ENCODE peak calls at places on chromosomes 5 and 9, in seven cellular contexts. One of them, this sample, is unnamed.

GRCh38 chr5:38455797-38456330 is 100.6 kb downstream of the LIFR start:
- DNase-seq in activated CD4-positive, alpha-beta T cell treated with anti-CD3 and anti-CD28 coated beads for 36 hours: no peak
- DNase-seq in stimulated activated CD4-positive, alpha-beta T cell treated with anti-CD3 and anti-CD28 coated beads, Interleukin-2, amount 100 ng/mL, for 24 hours: no peak
- DNase-seq in right cardiac atrium: no peak
- DNase-seq in cardiac fibroblast: no peak
- DNase-seq in anterior cingulate cortex: no peak
- DNase-seq in amniotic stem cell: no peak
- DNase-seq in this sample: no peak

GRCh38 chr5:5617024-5617423 is 194.5 kb downstream of the ICE1 start:
- DNase-seq in cardiac fibroblast: no peak
- DNase-seq in amniotic stem cell: no peak
- DNase-seq in anterior cingulate cortex: no peak
- DNase-seq in right cardiac atrium: no peak
- DNase-seq in activated CD4-positive, alpha-beta T cell treated with anti-CD3 and anti-CD28 coated beads for 36 hours: no peak
- DNase-seq in stimulated activated CD4-positive, alpha-beta T cell treated with anti-CD3 and anti-CD28 coated beads, Interleukin-2, amount 100 ng/mL, for 24 hours: no peak
- DNase-seq in this sample: no peak

GRCh38 chr5:135467051-135467625 is 15.0 kb upstream of the TIFAB start:
- DNase-seq in right cardiac atrium: no peak
- DNase-seq in activated CD4-positive, alpha-beta T cell treated with anti-CD3 and anti-CD28 coated beads for 36 hours: no peak
- DNase-seq in cardiac fibroblast: no peak
- DNase-seq in amniotic stem cell: no peak
- DNase-seq in stimulated activated CD4-positive, alpha-beta T cell treated with anti-CD3 and anti-CD28 coated beads, Interleukin-2, amount 100 ng/mL, for 24 hours: no peak
- DNase-seq in anterior cingulate cortex: no peak
- DNase-seq in this sample: no peak

GRCh38 chr5:81208904-81209303 is 24.2 kb upstream of the CKMT2 start:
- DNase-seq in cardiac fibroblast: no peak
- DNase-seq in amniotic stem cell: no peak
- DNase-seq in activated CD4-positive, alpha-beta T cell treated with anti-CD3 and anti-CD28 coated beads for 36 hours: no peak
- DNase-seq in right cardiac atrium: no peak
- DNase-seq in stimulated activated CD4-positive, alpha-beta T cell treated with anti-CD3 and anti-CD28 coated beads, Interleukin-2, amount 100 ng/mL, for 24 hours: no peak
- DNase-seq in anterior cingulate cortex: no peak
- DNase-seq in this sample: no peak

GRCh38 chr9:135255843-135256567 is 168.5 kb downstream of the OLFM1 start:
- DNase-seq in activated CD4-positive, alpha-beta T cell treated with anti-CD3 and anti-CD28 coated beads for 36 hours: no peak
- DNase-seq in right cardiac atrium: peak; percentile 33
- DNase-seq in anterior cingulate cortex: no peak
- DNase-seq in amniotic stem cell: no peak
- DNase-seq in cardiac fibroblast: no peak
- DNase-seq in stimulated activated CD4-positive, alpha-beta T cell treated with anti-CD3 and anti-CD28 coated beads, Interleukin-2, amount 100 ng/mL, for 24 hours: no peak
- DNase-seq in this sample: no peak

GRCh38 chr5:41068169-41068568 is 3.0 kb downstream of the MROH2B start:
- DNase-seq in anterior cingulate cortex: no peak
- DNase-seq in activated CD4-positive, alpha-beta T cell treated with anti-CD3 and anti-CD28 coated beads for 36 hours: no peak
- DNase-seq in stimulated activated CD4-positive, alpha-beta T cell treated with anti-CD3 and anti-CD28 coated beads, Interleukin-2, amount 100 ng/mL, for 24 hours: no peak
- DNase-seq in amniotic stem cell: no peak
- DNase-seq in cardiac fibroblast: peak; percentile 59
- DNase-seq in right cardiac atrium: no peak
- DNase-seq in this sample: no peak

GRCh38 chr9:33734911-33735310 is 60.5 kb upstream of the PRSS3 start:
- DNase-seq in anterior cingulate cortex: no peak
- DNase-seq in stimulated activated CD4-positive, alpha-beta T cell treated with anti-CD3 and anti-CD28 coated beads, Interleukin-2, amount 100 ng/mL, for 24 hours: no peak
- DNase-seq in cardiac fibroblast: no peak
- DNase-seq in right cardiac atrium: no peak
- DNase-seq in activated CD4-positive, alpha-beta T cell treated with anti-CD3 and anti-CD28 coated beads for 36 hours: no peak
- DNase-seq in amniotic stem cell: no peak
- DNase-seq in this sample: no peak

GRCh38 chr5:105034335-105034734 is 1471.7 kb upstream of the NUDT12 start:
- DNase-seq in amniotic stem cell: no peak
- DNase-seq in right cardiac atrium: no peak
- DNase-seq in activated CD4-positive, alpha-beta T cell treated with anti-CD3 and anti-CD28 coated beads for 36 hours: no peak
- DNase-seq in cardiac fibroblast: no peak
- DNase-seq in anterior cingulate cortex: no peak
- DNase-seq in stimulated activated CD4-positive, alpha-beta T cell treated with anti-CD3 and anti-CD28 coated beads, Interleukin-2, amount 100 ng/mL, for 24 hours: no peak
- DNase-seq in this sample: peak; percentile 19

GRCh38 chr5:72480836-72481235 is 26.4 kb downstream of the ZNF366 start:
- DNase-seq in cardiac fibroblast: no peak
- DNase-seq in stimulated activated CD4-positive, alpha-beta T cell treated with anti-CD3 and anti-CD28 coated beads, Interleukin-2, amount 100 ng/mL, for 24 hours: no peak
- DNase-seq in activated CD4-positive, alpha-beta T cell treated with anti-CD3 and anti-CD28 coated beads for 36 hours: no peak
- DNase-seq in anterior cingulate cortex: no peak
- DNase-seq in amniotic stem cell: no peak
- DNase-seq in right cardiac atrium: no peak
- DNase-seq in this sample: no peak

GRCh38 chr9:99092643-99093491 is 12.0 kb upstream of the TGFBR1 start:
- DNase-seq in amniotic stem cell: no peak
- DNase-seq in right cardiac atrium: no peak
- DNase-seq in activated CD4-positive, alpha-beta T cell treated with anti-CD3 and anti-CD28 coated beads for 36 hours: peak; percentile 60
- DNase-seq in cardiac fibroblast: no peak
- DNase-seq in anterior cingulate cortex: no peak
- DNase-seq in stimulated activated CD4-positive, alpha-beta T cell treated with anti-CD3 and anti-CD28 coated beads, Interleukin-2, amount 100 ng/mL, for 24 hours: no peak
- DNase-seq in this sample: no peak

GRCh38 chr5:136749016-136749415 is 383.7 kb upstream of the TRPC7 start:
- DNase-seq in cardiac fibroblast: no peak
- DNase-seq in right cardiac atrium: no peak
- DNase-seq in anterior cingulate cortex: no peak
- DNase-seq in activated CD4-positive, alpha-beta T cell treated with anti-CD3 and anti-CD28 coated beads for 36 hours: no peak
- DNase-seq in amniotic stem cell: no peak
- DNase-seq in stimulated activated CD4-positive, alpha-beta T cell treated with anti-CD3 and anti-CD28 coated beads, Interleukin-2, amount 100 ng/mL, for 24 hours: no peak
- DNase-seq in this sample: no peak

GRCh38 chr9:29211681-29212589 is 1638.7 kb upstream of the C9orf72 start:
- DNase-seq in amniotic stem cell: no peak
- DNase-seq in right cardiac atrium: peak; percentile 64
- DNase-seq in activated CD4-positive, alpha-beta T cell treated with anti-CD3 and anti-CD28 coated beads for 36 hours: peak; percentile 63
- DNase-seq in anterior cingulate cortex: no peak
- DNase-seq in cardiac fibroblast: peak; percentile 29
- DNase-seq in stimulated activated CD4-positive, alpha-beta T cell treated with anti-CD3 and anti-CD28 coated beads, Interleukin-2, amount 100 ng/mL, for 24 hours: peak; percentile 35
- DNase-seq in this sample: no peak

GRCh38 chr5:168833936-168834335 is 254.8 kb upstream of the PANK3 start:
- DNase-seq in cardiac fibroblast: no peak
- DNase-seq in amniotic stem cell: no peak
- DNase-seq in anterior cingulate cortex: no peak
- DNase-seq in stimulated activated CD4-positive, alpha-beta T cell treated with anti-CD3 and anti-CD28 coated beads, Interleukin-2, amount 100 ng/mL, for 24 hours: no peak
- DNase-seq in right cardiac atrium: no peak
- DNase-seq in activated CD4-positive, alpha-beta T cell treated with anti-CD3 and anti-CD28 coated beads for 36 hours: no peak
- DNase-seq in this sample: no peak

GRCh38 chr9:84296146-84296843 is 44.3 kb downstream of the SLC28A3 start:
- DNase-seq in activated CD4-positive, alpha-beta T cell treated with anti-CD3 and anti-CD28 coated beads for 36 hours: peak; percentile 79
- DNase-seq in right cardiac atrium: no peak
- DNase-seq in amniotic stem cell: peak; percentile 12
- DNase-seq in cardiac fibroblast: peak; percentile 51
- DNase-seq in anterior cingulate cortex: no peak
- DNase-seq in stimulated activated CD4-positive, alpha-beta T cell treated with anti-CD3 and anti-CD28 coated beads, Interleukin-2, amount 100 ng/mL, for 24 hours: peak; percentile 69
- DNase-seq in this sample: no peak

GRCh38 chr9:37239921-37240320 is 119.5 kb downstream of the ZCCHC7 start:
- DNase-seq in stimulated activated CD4-positive, alpha-beta T cell treated with anti-CD3 and anti-CD28 coated beads, Interleukin-2, amount 100 ng/mL, for 24 hours: no peak
- DNase-seq in amniotic stem cell: no peak
- DNase-seq in cardiac fibroblast: no peak
- DNase-seq in right cardiac atrium: no peak
- DNase-seq in activated CD4-positive, alpha-beta T cell treated with anti-CD3 and anti-CD28 coated beads for 36 hours: no peak
- DNase-seq in anterior cingulate cortex: no peak
- DNase-seq in this sample: no peak

GRCh38 chr9:137218754-137219271 is 3.2 kb downstream of the RNF208 start:
- DNase-seq in stimulated activated CD4-positive, alpha-beta T cell treated with anti-CD3 and anti-CD28 coated beads, Interleukin-2, amount 100 ng/mL, for 24 hours: no peak
- DNase-seq in cardiac fibroblast: peak; percentile 65
- DNase-seq in right cardiac atrium: no peak
- DNase-seq in activated CD4-positive, alpha-beta T cell treated with anti-CD3 and anti-CD28 coated beads for 36 hours: no peak
- DNase-seq in anterior cingulate cortex: no peak
- DNase-seq in amniotic stem cell: no peak
- DNase-seq in this sample: no peak

GRCh38 chr5:172255444-172255843 is 28.1 kb downstream of the UBTD2 start:
- DNase-seq in cardiac fibroblast: no peak
- DNase-seq in activated CD4-positive, alpha-beta T cell treated with anti-CD3 and anti-CD28 coated beads for 36 hours: no peak
- DNase-seq in anterior cingulate cortex: no peak
- DNase-seq in amniotic stem cell: no peak
- DNase-seq in right cardiac atrium: no peak
- DNase-seq in stimulated activated CD4-positive, alpha-beta T cell treated with anti-CD3 and anti-CD28 coated beads, Interleukin-2, amount 100 ng/mL, for 24 hours: no peak
- DNase-seq in this sample: no peak

GRCh38 chr5:131974956-131975726 is 29.7 kb upstream of the MEIKIN start:
- DNase-seq in amniotic stem cell: no peak
- DNase-seq in activated CD4-positive, alpha-beta T cell treated with anti-CD3 and anti-CD28 coated beads for 36 hours: peak; percentile 28
- DNase-seq in stimulated activated CD4-positive, alpha-beta T cell treated with anti-CD3 and anti-CD28 coated beads, Interleukin-2, amount 100 ng/mL, for 24 hours: no peak
- DNase-seq in cardiac fibroblast: no peak
- DNase-seq in anterior cingulate cortex: no peak
- DNase-seq in right cardiac atrium: no peak
- DNase-seq in this sample: no peak

GRCh38 chr9:122051401-122052346 is 41.4 kb downstream of the TTLL11 start:
- DNase-seq in activated CD4-positive, alpha-beta T cell treated with anti-CD3 and anti-CD28 coated beads for 36 hours: peak; percentile 77
- DNase-seq in anterior cingulate cortex: no peak
- DNase-seq in stimulated activated CD4-positive, alpha-beta T cell treated with anti-CD3 and anti-CD28 coated beads, Interleukin-2, amount 100 ng/mL, for 24 hours: peak; percentile 58
- DNase-seq in right cardiac atrium: no peak
- DNase-seq in amniotic stem cell: no peak
- DNase-seq in cardiac fibroblast: peak; percentile 31
- DNase-seq in this sample: peak; percentile 47

GRCh38 chr9:116476002-116476401 is 211.1 kb upstream of the TRIM32 start:
- DNase-seq in right cardiac atrium: no peak
- DNase-seq in anterior cingulate cortex: no peak
- DNase-seq in stimulated activated CD4-positive, alpha-beta T cell treated with anti-CD3 and anti-CD28 coated beads, Interleukin-2, amount 100 ng/mL, for 24 hours: no peak
- DNase-seq in activated CD4-positive, alpha-beta T cell treated with anti-CD3 and anti-CD28 coated beads for 36 hours: no peak
- DNase-seq in amniotic stem cell: no peak
- DNase-seq in cardiac fibroblast: no peak
- DNase-seq in this sample: no peak

GRCh38 chr5:159017787-159018186 is 81.9 kb downstream of the EBF1 start:
- DNase-seq in anterior cingulate cortex: no peak
- DNase-seq in right cardiac atrium: peak; percentile 89
- DNase-seq in activated CD4-positive, alpha-beta T cell treated with anti-CD3 and anti-CD28 coated beads for 36 hours: peak; percentile 20
- DNase-seq in stimulated activated CD4-positive, alpha-beta T cell treated with anti-CD3 and anti-CD28 coated beads, Interleukin-2, amount 100 ng/mL, for 24 hours: no peak
- DNase-seq in amniotic stem cell: no peak
- DNase-seq in cardiac fibroblast: peak; percentile 89
- DNase-seq in this sample: peak; percentile 80

GRCh38 chr9:91433180-91433579 is 9.5 kb upstream of the NFIL3 start:
- DNase-seq in amniotic stem cell: peak; percentile 86
- DNase-seq in stimulated activated CD4-positive, alpha-beta T cell treated with anti-CD3 and anti-CD28 coated beads, Interleukin-2, amount 100 ng/mL, for 24 hours: no peak
- DNase-seq in right cardiac atrium: no peak
- DNase-seq in anterior cingulate cortex: no peak
- DNase-seq in cardiac fibroblast: peak; percentile 90
- DNase-seq in activated CD4-positive, alpha-beta T cell treated with anti-CD3 and anti-CD28 coated beads for 36 hours: peak; percentile 34
- DNase-seq in this sample: peak; percentile 89

GRCh38 chr5:124692324-124692723 is 54.1 kb downstream of the ZNF608 start:
- DNase-seq in cardiac fibroblast: peak; percentile 67
- DNase-seq in amniotic stem cell: no peak
- DNase-seq in activated CD4-positive, alpha-beta T cell treated with anti-CD3 and anti-CD28 coated beads for 36 hours: no peak
- DNase-seq in right cardiac atrium: peak; percentile 41
- DNase-seq in anterior cingulate cortex: no peak
- DNase-seq in stimulated activated CD4-positive, alpha-beta T cell treated with anti-CD3 and anti-CD28 coated beads, Interleukin-2, amount 100 ng/mL, for 24 hours: no peak
- DNase-seq in this sample: peak; percentile 25

GRCh38 chr9:94479757-94480156 is 75.1 kb upstream of the PCAT7 start:
- DNase-seq in right cardiac atrium: no peak
- DNase-seq in anterior cingulate cortex: no peak
- DNase-seq in activated CD4-positive, alpha-beta T cell treated with anti-CD3 and anti-CD28 coated beads for 36 hours: no peak
- DNase-seq in amniotic stem cell: no peak
- DNase-seq in cardiac fibroblast: no peak
- DNase-seq in stimulated activated CD4-positive, alpha-beta T cell treated with anti-CD3 and anti-CD28 coated beads, Interleukin-2, amount 100 ng/mL, for 24 hours: no peak
- DNase-seq in this sample: no peak

GRCh38 chr5:135600141-135600570 is 21.4 kb upstream of the CXCL14 start:
- DNase-seq in right cardiac atrium: no peak
- DNase-seq in stimulated activated CD4-positive, alpha-beta T cell treated with anti-CD3 and anti-CD28 coated beads, Interleukin-2, amount 100 ng/mL, for 24 hours: no peak
- DNase-seq in activated CD4-positive, alpha-beta T cell treated with anti-CD3 and anti-CD28 coated beads for 36 hours: no peak
- DNase-seq in cardiac fibroblast: no peak
- DNase-seq in amniotic stem cell: no peak
- DNase-seq in anterior cingulate cortex: no peak
- DNase-seq in this sample: no peak

GRCh38 chr5:163832155-163832554 is 326.7 kb downstream of the MAT2B start:
- DNase-seq in stimulated activated CD4-positive, alpha-beta T cell treated with anti-CD3 and anti-CD28 coated beads, Interleukin-2, amount 100 ng/mL, for 24 hours: no peak
- DNase-seq in activated CD4-positive, alpha-beta T cell treated with anti-CD3 and anti-CD28 coated beads for 36 hours: no peak
- DNase-seq in right cardiac atrium: no peak
- DNase-seq in cardiac fibroblast: no peak
- DNase-seq in amniotic stem cell: no peak
- DNase-seq in anterior cingulate cortex: no peak
- DNase-seq in this sample: no peak

GRCh38 chr5:135185461-135186075 is 151.5 kb upstream of the PITX1 start:
- DNase-seq in amniotic stem cell: peak; percentile 20
- DNase-seq in activated CD4-positive, alpha-beta T cell treated with anti-CD3 and anti-CD28 coated beads for 36 hours: no peak
- DNase-seq in right cardiac atrium: no peak
- DNase-seq in anterior cingulate cortex: peak; percentile 19
- DNase-seq in cardiac fibroblast: peak; percentile 63
- DNase-seq in stimulated activated CD4-positive, alpha-beta T cell treated with anti-CD3 and anti-CD28 coated beads, Interleukin-2, amount 100 ng/mL, for 24 hours: no peak
- DNase-seq in this sample: no peak

GRCh38 chr5:61678966-61679365 is 346.9 kb downstream of the ZSWIM6 start:
- DNase-seq in stimulated activated CD4-positive, alpha-beta T cell treated with anti-CD3 and anti-CD28 coated beads, Interleukin-2, amount 100 ng/mL, for 24 hours: no peak
- DNase-seq in anterior cingulate cortex: no peak
- DNase-seq in activated CD4-positive, alpha-beta T cell treated with anti-CD3 and anti-CD28 coated beads for 36 hours: no peak
- DNase-seq in cardiac fibroblast: no peak
- DNase-seq in amniotic stem cell: no peak
- DNase-seq in right cardiac atrium: no peak
- DNase-seq in this sample: no peak

GRCh38 chr5:125848746-125849145 is 574.5 kb upstream of the GRAMD2B start:
- DNase-seq in cardiac fibroblast: peak; percentile 36
- DNase-seq in amniotic stem cell: no peak
- DNase-seq in activated CD4-positive, alpha-beta T cell treated with anti-CD3 and anti-CD28 coated beads for 36 hours: no peak
- DNase-seq in stimulated activated CD4-positive, alpha-beta T cell treated with anti-CD3 and anti-CD28 coated beads, Interleukin-2, amount 100 ng/mL, for 24 hours: no peak
- DNase-seq in right cardiac atrium: no peak
- DNase-seq in anterior cingulate cortex: no peak
- DNase-seq in this sample: no peak

GRCh38 chr5:93349613-93350012 is 231.4 kb downstream of the NR2F1-AS1 start:
- DNase-seq in stimulated activated CD4-positive, alpha-beta T cell treated with anti-CD3 and anti-CD28 coated beads, Interleukin-2, amount 100 ng/mL, for 24 hours: no peak
- DNase-seq in right cardiac atrium: no peak
- DNase-seq in cardiac fibroblast: peak; percentile 15
- DNase-seq in activated CD4-positive, alpha-beta T cell treated with anti-CD3 and anti-CD28 coated beads for 36 hours: no peak
- DNase-seq in anterior cingulate cortex: no peak
- DNase-seq in amniotic stem cell: peak; percentile 21
- DNase-seq in this sample: peak; percentile 64

GRCh38 chr5:135498662-135498995 is 37.1 kb downstream of the NEUROG1 start:
- DNase-seq in cardiac fibroblast: no peak
- DNase-seq in amniotic stem cell: no peak
- DNase-seq in right cardiac atrium: no peak
- DNase-seq in activated CD4-positive, alpha-beta T cell treated with anti-CD3 and anti-CD28 coated beads for 36 hours: no peak
- DNase-seq in stimulated activated CD4-positive, alpha-beta T cell treated with anti-CD3 and anti-CD28 coated beads, Interleukin-2, amount 100 ng/mL, for 24 hours: no peak
- DNase-seq in anterior cingulate cortex: no peak
- DNase-seq in this sample: no peak

GRCh38 chr5:156819537-156819936 is 30.6 kb upstream of the PPP1R2B start:
- DNase-seq in anterior cingulate cortex: no peak
- DNase-seq in activated CD4-positive, alpha-beta T cell treated with anti-CD3 and anti-CD28 coated beads for 36 hours: no peak
- DNase-seq in stimulated activated CD4-positive, alpha-beta T cell treated with anti-CD3 and anti-CD28 coated beads, Interleukin-2, amount 100 ng/mL, for 24 hours: no peak
- DNase-seq in cardiac fibroblast: no peak
- DNase-seq in right cardiac atrium: no peak
- DNase-seq in amniotic stem cell: no peak
- DNase-seq in this sample: no peak

GRCh38 chr9:132069046-132069898 is 10.4 kb downstream of the MED27 start:
- DNase-seq in cardiac fibroblast: peak; percentile 21
- DNase-seq in amniotic stem cell: peak; percentile 10
- DNase-seq in stimulated activated CD4-positive, alpha-beta T cell treated with anti-CD3 and anti-CD28 coated beads, Interleukin-2, amount 100 ng/mL, for 24 hours: no peak
- DNase-seq in right cardiac atrium: no peak
- DNase-seq in anterior cingulate cortex: no peak
- DNase-seq in activated CD4-positive, alpha-beta T cell treated with anti-CD3 and anti-CD28 coated beads for 36 hours: no peak
- DNase-seq in this sample: no peak

GRCh38 chr5:176692835-176693476 is 45.7 kb downstream of the TSPAN17 start:
- DNase-seq in activated CD4-positive, alpha-beta T cell treated with anti-CD3 and anti-CD28 coated beads for 36 hours: no peak
- DNase-seq in amniotic stem cell: no peak
- DNase-seq in anterior cingulate cortex: no peak
- DNase-seq in cardiac fibroblast: no peak
- DNase-seq in stimulated activated CD4-positive, alpha-beta T cell treated with anti-CD3 and anti-CD28 coated beads, Interleukin-2, amount 100 ng/mL, for 24 hours: no peak
- DNase-seq in right cardiac atrium: no peak
- DNase-seq in this sample: no peak

GRCh38 chr9:7858166-7858565 is 58.6 kb upstream of the DMAC1 start:
- DNase-seq in anterior cingulate cortex: no peak
- DNase-seq in activated CD4-positive, alpha-beta T cell treated with anti-CD3 and anti-CD28 coated beads for 36 hours: no peak
- DNase-seq in right cardiac atrium: no peak
- DNase-seq in cardiac fibroblast: no peak
- DNase-seq in stimulated activated CD4-positive, alpha-beta T cell treated with anti-CD3 and anti-CD28 coated beads, Interleukin-2, amount 100 ng/mL, for 24 hours: no peak
- DNase-seq in amniotic stem cell: no peak
- DNase-seq in this sample: no peak

GRCh38 chr9:82385633-82386032 is 397.1 kb downstream of the SPATA31D1 start:
- DNase-seq in amniotic stem cell: no peak
- DNase-seq in right cardiac atrium: no peak
- DNase-seq in anterior cingulate cortex: no peak
- DNase-seq in stimulated activated CD4-positive, alpha-beta T cell treated with anti-CD3 and anti-CD28 coated beads, Interleukin-2, amount 100 ng/mL, for 24 hours: no peak
- DNase-seq in cardiac fibroblast: no peak
- DNase-seq in activated CD4-positive, alpha-beta T cell treated with anti-CD3 and anti-CD28 coated beads for 36 hours: no peak
- DNase-seq in this sample: no peak

GRCh38 chr9:128169492-128169891 is 9.4 kb downstream of the BBLN start:
- DNase-seq in stimulated activated CD4-positive, alpha-beta T cell treated with anti-CD3 and anti-CD28 coated beads, Interleukin-2, amount 100 ng/mL, for 24 hours: no peak
- DNase-seq in right cardiac atrium: peak; percentile 42
- DNase-seq in cardiac fibroblast: no peak
- DNase-seq in activated CD4-positive, alpha-beta T cell treated with anti-CD3 and anti-CD28 coated beads for 36 hours: no peak
- DNase-seq in amniotic stem cell: no peak
- DNase-seq in anterior cingulate cortex: no peak
- DNase-seq in this sample: no peak

This sample was measured in skeletal muscle cell.